ENCODE peak calls at places on chromosomes 4 and X, in seven cellular contexts. One of them, this sample, is unnamed.

GRCh38 chrX:30489323-30489722 is 88.2 kb downstream of the TASL start:
- DNase-seq in esophagus squamous epithelium: no peak
- DNase-seq in foreskin fibroblast: no peak
- DNase-seq in mesothelial cell of epicardium: no peak
- DNase-seq in fibroblast of pulmonary artery: no peak
- DNase-seq in astrocyte of the spinal cord: no peak
- DNase-seq in GM20000: no peak
- DNase-seq in this sample: no peak

GRCh38 chrX:47683171-47684145 is 24.5 kb upstream of the UXT start:
- DNase-seq in esophagus squamous epithelium: no peak
- DNase-seq in foreskin fibroblast: no peak
- DNase-seq in mesothelial cell of epicardium: no peak
- DNase-seq in fibroblast of pulmonary artery: no peak
- DNase-seq in astrocyte of the spinal cord: no peak
- DNase-seq in GM20000: no peak
- DNase-seq in this sample: no peak

GRCh38 chr4:160835789-160836188 is 1328.0 kb downstream of the FSTL5 start:
- DNase-seq in esophagus squamous epithelium: no peak
- DNase-seq in foreskin fibroblast: no peak
- DNase-seq in mesothelial cell of epicardium: no peak
- DNase-seq in fibroblast of pulmonary artery: no peak
- DNase-seq in astrocyte of the spinal cord: no peak
- DNase-seq in GM20000: no peak
- DNase-seq in this sample: no peak

GRCh38 chrX:46582325-46582724 is 8.8 kb downstream of the CHST7 start:
- DNase-seq in esophagus squamous epithelium: no peak
- DNase-seq in foreskin fibroblast: peak; percentile 53
- DNase-seq in mesothelial cell of epicardium: no peak
- DNase-seq in fibroblast of pulmonary artery: peak; percentile 56
- DNase-seq in astrocyte of the spinal cord: peak; percentile 25
- DNase-seq in GM20000: no peak
- DNase-seq in this sample: no peak

GRCh38 chr4:7721984-7722551 is 217.6 kb downstream of the AFAP1 start:
- DNase-seq in esophagus squamous epithelium: no peak
- DNase-seq in foreskin fibroblast: no peak
- DNase-seq in mesothelial cell of epicardium: no peak
- DNase-seq in fibroblast of pulmonary artery: peak; percentile 27
- DNase-seq in astrocyte of the spinal cord: no peak
- DNase-seq in GM20000: no peak
- DNase-seq in this sample: no peak

GRCh38 chrX:144219035-144219434 is 335.2 kb downstream of the UBE2NL start:
- DNase-seq in esophagus squamous epithelium: no peak
- DNase-seq in foreskin fibroblast: no peak
- DNase-seq in mesothelial cell of epicardium: no peak
- DNase-seq in fibroblast of pulmonary artery: peak; percentile 0
- DNase-seq in astrocyte of the spinal cord: no peak
- DNase-seq in GM20000: no peak
- DNase-seq in this sample: no peak

GRCh38 chr4:7850489-7850888 is 89.2 kb downstream of the AFAP1 start:
- DNase-seq in esophagus squamous epithelium: no peak
- DNase-seq in foreskin fibroblast: no peak
- DNase-seq in mesothelial cell of epicardium: no peak
- DNase-seq in fibroblast of pulmonary artery: no peak
- DNase-seq in astrocyte of the spinal cord: no peak
- DNase-seq in GM20000: no peak
- DNase-seq in this sample: no peak

GRCh38 chr4:6478546-6479220 is 6.3 kb upstream of the PPP2R2C start:
- DNase-seq in esophagus squamous epithelium: no peak
- DNase-seq in foreskin fibroblast: no peak
- DNase-seq in mesothelial cell of epicardium: peak; percentile 28
- DNase-seq in fibroblast of pulmonary artery: no peak
- DNase-seq in astrocyte of the spinal cord: no peak
- DNase-seq in GM20000: no peak
- DNase-seq in this sample: no peak

GRCh38 chr4:144518181-144518895 is 127.6 kb upstream of the HHIP start:
- DNase-seq in esophagus squamous epithelium: no peak
- DNase-seq in foreskin fibroblast: no peak
- DNase-seq in mesothelial cell of epicardium: no peak
- DNase-seq in fibroblast of pulmonary artery: peak; percentile 61
- DNase-seq in astrocyte of the spinal cord: peak; percentile 19
- DNase-seq in GM20000: no peak
- DNase-seq in this sample: no peak

GRCh38 chrX:107324493-107325310 is 118.3 kb downstream of the DNAAF6 start:
- DNase-seq in esophagus squamous epithelium: no peak
- DNase-seq in foreskin fibroblast: peak; percentile 0
- DNase-seq in mesothelial cell of epicardium: peak; percentile 76
- DNase-seq in fibroblast of pulmonary artery: peak; percentile 35
- DNase-seq in astrocyte of the spinal cord: peak; percentile 14
- DNase-seq in GM20000: no peak
- DNase-seq in this sample: no peak

GRCh38 chr4:25330905-25331816 is 18.6 kb downstream of the ZCCHC4 start:
- DNase-seq in esophagus squamous epithelium: no peak
- DNase-seq in foreskin fibroblast: no peak
- DNase-seq in mesothelial cell of epicardium: no peak
- DNase-seq in fibroblast of pulmonary artery: no peak
- DNase-seq in astrocyte of the spinal cord: no peak
- DNase-seq in GM20000: peak; percentile 29
- DNase-seq in this sample: no peak

GRCh38 chrX:17859609-17860178 is 1.4 kb downstream of the RAI2 start:
- DNase-seq in esophagus squamous epithelium: no peak
- DNase-seq in foreskin fibroblast: no peak
- DNase-seq in mesothelial cell of epicardium: no peak
- DNase-seq in fibroblast of pulmonary artery: no peak
- DNase-seq in astrocyte of the spinal cord: no peak
- DNase-seq in GM20000: no peak
- DNase-seq in this sample: no peak

GRCh38 chr4:41122775-41123174 is 91.6 kb downstream of the APBB2 start:
- DNase-seq in esophagus squamous epithelium: no peak
- DNase-seq in foreskin fibroblast: no peak
- DNase-seq in mesothelial cell of epicardium: no peak
- DNase-seq in fibroblast of pulmonary artery: no peak
- DNase-seq in astrocyte of the spinal cord: no peak
- DNase-seq in GM20000: no peak
- DNase-seq in this sample: no peak

GRCh38 chr4:85681194-85681803 is 206.3 kb downstream of the ARHGAP24 start:
- DNase-seq in esophagus squamous epithelium: no peak
- DNase-seq in foreskin fibroblast: peak; percentile 87
- DNase-seq in mesothelial cell of epicardium: no peak
- DNase-seq in fibroblast of pulmonary artery: peak; percentile 95
- DNase-seq in astrocyte of the spinal cord: peak; percentile 98
- DNase-seq in GM20000: no peak
- DNase-seq in this sample: no peak

GRCh38 chr4:85686398-85686797 is 211.4 kb downstream of the ARHGAP24 start:
- DNase-seq in esophagus squamous epithelium: no peak
- DNase-seq in foreskin fibroblast: no peak
- DNase-seq in mesothelial cell of epicardium: no peak
- DNase-seq in fibroblast of pulmonary artery: no peak
- DNase-seq in astrocyte of the spinal cord: no peak
- DNase-seq in GM20000: no peak
- DNase-seq in this sample: no peak

GRCh38 chr4:85688055-85688740 is 213.2 kb downstream of the ARHGAP24 start:
- DNase-seq in esophagus squamous epithelium: no peak
- DNase-seq in foreskin fibroblast: no peak
- DNase-seq in mesothelial cell of epicardium: no peak
- DNase-seq in fibroblast of pulmonary artery: no peak
- DNase-seq in astrocyte of the spinal cord: no peak
- DNase-seq in GM20000: no peak
- DNase-seq in this sample: no peak

GRCh38 chr4:85682391-85682790 is 207.4 kb downstream of the ARHGAP24 start:
- DNase-seq in esophagus squamous epithelium: no peak
- DNase-seq in foreskin fibroblast: no peak
- DNase-seq in mesothelial cell of epicardium: no peak
- DNase-seq in fibroblast of pulmonary artery: no peak
- DNase-seq in astrocyte of the spinal cord: no peak
- DNase-seq in GM20000: no peak
- DNase-seq in this sample: no peak

DNA sequence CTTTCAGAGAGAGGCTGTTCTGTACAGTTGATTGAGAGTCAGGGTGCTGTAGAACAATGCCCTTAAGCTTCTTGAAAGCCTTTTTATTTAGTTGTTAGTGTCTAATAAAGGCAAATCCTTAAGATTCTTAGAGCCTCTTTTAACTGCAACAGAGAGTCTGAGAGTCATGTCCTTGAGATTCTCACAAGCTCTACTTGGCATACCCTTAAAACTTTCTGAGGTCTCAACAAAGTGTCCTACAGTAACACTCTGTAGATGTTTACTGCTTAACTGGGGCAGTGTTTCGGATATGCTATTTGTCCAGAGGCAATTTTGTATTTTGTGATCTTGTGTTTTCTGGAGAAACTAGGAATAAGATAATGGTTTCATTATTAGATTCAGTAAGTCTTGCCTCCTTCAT is 209.7 kb downstream of the ARHGAP24 start:
- DNase-seq in esophagus squamous epithelium: no peak
- DNase-seq in foreskin fibroblast: no peak
- DNase-seq in mesothelial cell of epicardium: no peak
- DNase-seq in fibroblast of pulmonary artery: no peak
- DNase-seq in astrocyte of the spinal cord: no peak
- DNase-seq in GM20000: no peak
- DNase-seq in this sample: no peak
- TF ChIP-seq CTCF in esophagus squamous epithelium: no peak
- TF ChIP-seq CTCF in foreskin fibroblast: no peak
- TF ChIP-seq CTCF in mesothelial cell of epicardium: no peak
- TF ChIP-seq CTCF in fibroblast of pulmonary artery: no peak
- TF ChIP-seq CTCF in astrocyte of the spinal cord: no peak
- TF ChIP-seq CTCF in GM20000: no peak
- TF ChIP-seq CTCF in this sample: no peak

GRCh38 chr4:2797545-2798305 is 4.8 kb downstream of the SH3BP2 start:
- DNase-seq in esophagus squamous epithelium: no peak
- DNase-seq in foreskin fibroblast: no peak
- DNase-seq in mesothelial cell of epicardium: no peak
- DNase-seq in fibroblast of pulmonary artery: no peak
- DNase-seq in astrocyte of the spinal cord: no peak
- DNase-seq in GM20000: no peak
- DNase-seq in this sample: no peak

GRCh38 chr4:2798399-2799301 is 5.8 kb downstream of the SH3BP2 start:
- DNase-seq in esophagus squamous epithelium: no peak
- DNase-seq in foreskin fibroblast: no peak
- DNase-seq in mesothelial cell of epicardium: no peak
- DNase-seq in fibroblast of pulmonary artery: peak; percentile 60
- DNase-seq in astrocyte of the spinal cord: no peak
- DNase-seq in GM20000: peak; percentile 75
- DNase-seq in this sample: no peak

GRCh38 chr4:2800691-2801596 is 8.1 kb downstream of the SH3BP2 start:
- DNase-seq in esophagus squamous epithelium: no peak
- DNase-seq in foreskin fibroblast: peak; percentile 44
- DNase-seq in mesothelial cell of epicardium: peak; percentile 68
- DNase-seq in fibroblast of pulmonary artery: peak; percentile 86
- DNase-seq in astrocyte of the spinal cord: peak; percentile 88
- DNase-seq in GM20000: peak; percentile 77
- DNase-seq in this sample: no peak

GRCh38 chr4:2799444-2799911 is 6.6 kb downstream of the SH3BP2 start:
- DNase-seq in esophagus squamous epithelium: no peak
- DNase-seq in foreskin fibroblast: no peak
- DNase-seq in mesothelial cell of epicardium: no peak
- DNase-seq in fibroblast of pulmonary artery: no peak
- DNase-seq in astrocyte of the spinal cord: no peak
- DNase-seq in GM20000: no peak
- DNase-seq in this sample: no peak

DNA sequence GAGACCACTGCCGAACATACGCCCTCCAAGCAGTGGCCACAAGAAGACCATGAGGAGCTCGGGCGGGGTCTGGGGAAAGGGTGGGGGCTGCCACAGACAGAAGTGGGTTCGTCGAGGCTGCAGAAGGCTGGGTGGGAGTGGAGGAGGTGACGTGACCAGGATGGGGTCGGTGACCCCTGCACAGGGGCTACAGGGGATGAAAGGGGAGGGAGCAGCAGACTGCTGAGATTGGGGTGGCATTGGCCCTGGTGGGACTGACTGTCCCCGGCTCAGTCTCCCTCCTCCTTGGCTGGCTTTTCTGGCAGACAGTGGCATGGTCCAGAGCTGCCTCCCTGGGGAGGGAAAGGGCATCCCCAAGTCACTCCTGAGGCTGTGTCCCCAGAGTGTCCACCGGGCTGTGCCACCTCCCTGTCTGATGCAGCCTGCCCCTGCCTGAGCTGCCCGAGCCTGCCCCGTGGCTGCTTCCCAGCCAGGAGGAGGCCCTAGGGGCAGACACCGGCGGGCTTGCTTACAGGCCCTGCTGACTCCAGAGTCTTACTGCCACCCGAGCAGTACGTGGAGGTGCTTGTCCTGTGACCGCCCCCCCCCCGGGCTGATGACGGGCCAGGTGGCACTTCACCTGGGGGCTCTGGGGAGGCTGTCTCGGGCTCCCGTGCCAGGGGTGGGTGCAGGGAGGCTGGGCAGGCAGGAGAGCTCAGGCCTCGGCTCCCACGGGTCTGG is 7.2 kb downstream of the SH3BP2 start:
- DNase-seq in esophagus squamous epithelium: no peak
- DNase-seq in foreskin fibroblast: no peak
- DNase-seq in mesothelial cell of epicardium: no peak
- DNase-seq in fibroblast of pulmonary artery: no peak
- DNase-seq in astrocyte of the spinal cord: no peak
- DNase-seq in GM20000: no peak
- DNase-seq in this sample: no peak
- TF ChIP-seq CTCF in esophagus squamous epithelium: no peak
- TF ChIP-seq CTCF in foreskin fibroblast: no peak
- TF ChIP-seq CTCF in mesothelial cell of epicardium: no peak
- TF ChIP-seq CTCF in fibroblast of pulmonary artery: no peak
- TF ChIP-seq CTCF in astrocyte of the spinal cord: no peak
- TF ChIP-seq CTCF in GM20000: no peak
- TF ChIP-seq CTCF in this sample: no peak

DNA sequence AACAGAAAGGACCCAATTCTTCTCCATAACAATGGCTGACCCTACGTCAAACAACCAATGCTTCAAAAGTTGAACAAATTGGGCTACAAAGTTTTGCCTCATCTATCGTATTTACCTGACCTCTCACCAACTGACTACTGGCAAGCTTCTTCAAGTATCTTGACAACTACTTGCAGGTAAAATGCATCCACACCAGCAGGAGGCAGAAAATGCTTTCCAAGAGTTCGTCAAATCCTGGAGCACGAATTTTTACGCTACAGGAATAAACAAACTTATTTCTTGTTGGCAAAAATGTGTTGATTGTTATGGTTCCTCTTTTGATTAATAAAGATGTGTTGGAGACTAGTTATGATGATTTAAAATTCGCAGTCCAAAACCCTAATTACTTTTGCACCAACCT is 6.7 kb upstream of the GAB1 start:
- DNase-seq in esophagus squamous epithelium: no peak
- DNase-seq in foreskin fibroblast: no peak
- DNase-seq in mesothelial cell of epicardium: no peak
- DNase-seq in fibroblast of pulmonary artery: no peak
- DNase-seq in astrocyte of the spinal cord: no peak
- DNase-seq in GM20000: no peak
- DNase-seq in this sample: no peak
- TF ChIP-seq CTCF in esophagus squamous epithelium: no peak
- TF ChIP-seq CTCF in foreskin fibroblast: no peak
- TF ChIP-seq CTCF in mesothelial cell of epicardium: no peak
- TF ChIP-seq CTCF in fibroblast of pulmonary artery: no peak
- TF ChIP-seq CTCF in astrocyte of the spinal cord: no peak
- TF ChIP-seq CTCF in GM20000: no peak
- TF ChIP-seq CTCF in this sample: peak; percentile 3

DNA sequence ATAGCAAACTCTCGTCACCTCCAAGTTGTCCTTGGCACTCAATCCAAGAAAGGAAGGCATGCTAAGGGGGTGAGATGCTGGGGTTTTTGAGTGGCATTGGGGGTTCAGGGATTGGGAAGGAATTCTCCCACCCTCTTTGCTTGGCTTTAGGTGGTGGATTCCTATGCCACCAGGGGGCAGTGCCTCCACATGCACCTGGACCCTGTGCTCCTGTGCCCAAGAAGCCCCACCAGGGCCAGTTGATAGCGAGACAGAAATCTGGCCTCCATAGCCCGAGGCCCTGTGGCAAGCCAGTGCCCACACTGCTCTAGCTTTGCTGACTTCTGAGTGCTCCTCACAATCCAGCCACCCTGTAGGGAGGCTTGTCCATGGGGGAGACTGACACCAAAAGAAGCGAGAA is 2.0 kb upstream of the FATE1 start:
- DNase-seq in esophagus squamous epithelium: no peak
- DNase-seq in foreskin fibroblast: no peak
- DNase-seq in mesothelial cell of epicardium: no peak
- DNase-seq in fibroblast of pulmonary artery: peak; percentile 12
- DNase-seq in astrocyte of the spinal cord: no peak
- DNase-seq in GM20000: peak; percentile 13
- DNase-seq in this sample: no peak
- TF ChIP-seq CTCF in esophagus squamous epithelium: peak; percentile 40
- TF ChIP-seq CTCF in foreskin fibroblast: peak; percentile 38
- TF ChIP-seq CTCF in mesothelial cell of epicardium: peak; percentile 42
- TF ChIP-seq CTCF in fibroblast of pulmonary artery: peak; percentile 41
- TF ChIP-seq CTCF in astrocyte of the spinal cord: peak; percentile 36
- TF ChIP-seq CTCF in GM20000: peak; percentile 10
- TF ChIP-seq CTCF in this sample: peak; percentile 26